ENCODE peak calls at places on chromosomes 3 and 15, in five cellular contexts. V is Peyer's patch, D is psoas muscle, I is esophagus muscularis mucosa, U is astrocyte. H is an unnamed sample.

GRCh38 chr3:99892332-99892731 is 74.7 kb downstream of the CMSS1 start:
- DNase-seq in V (no peak), U (no peak), D (no peak), I (no peak), H (no peak)

GRCh38 chr3:37668431-37668830 is 193.2 kb upstream of the CTDSPL start:
- DNase-seq in U (no peak), D (no peak), I (peak; percentile 89), V (no peak), H (no peak)

GRCh38 chr15:33009026-33009425 is 185.5 kb downstream of the FMN1 start:
- DNase-seq in U (no peak), I (no peak), V (no peak), D (no peak), H (no peak)

GRCh38 chr3:185519021-185519420 is 20.2 kb upstream of the TMEM41A start:
- DNase-seq in D (no peak), U (no peak), V (no peak), I (no peak), H (no peak)

GRCh38 chr3:13296662-13297061 is 123.5 kb downstream of the NUP210 start:
- DNase-seq in D (no peak), U (no peak), V (peak; percentile 13), I (no peak), H (no peak)

GRCh38 chr3:179476215-179476614 is 24.9 kb upstream of the GNB4 start:
- DNase-seq in V (no peak), U (no peak), D (no peak), I (no peak), H (no peak)

GRCh38 chr15:95162069-95162468 is 930.7 kb downstream of the MCTP2 start:
- DNase-seq in U (peak; percentile 67), D (no peak), I (no peak), V (no peak), H (no peak)

GRCh38 chr15:70053006-70053702 is 44.6 kb downstream of the TLE3 start:
- DNase-seq in D (no peak), V (peak; percentile 43), U (no peak), I (no peak), H (no peak)

GRCh38 chr3:194342861-194343560 is 8.1 kb downstream of the CPN2 start:
- DNase-seq in D (no peak), I (no peak), V (no peak), U (no peak), H (no peak)

GRCh38 chr3:69671082-69671952 is 67.9 kb upstream of the MITF start:
- DNase-seq in U (no peak), V (no peak), D (no peak), I (no peak), H (no peak)

GRCh38 chr3:52519445-52520140 is 14.1 kb downstream of the NT5DC2 start:
- DNase-seq in U (no peak), I (no peak), D (no peak), V (no peak), H (no peak)

GRCh38 chr15:69422336-69422895 is 8.3 kb downstream of the KIF23 start:
- DNase-seq in D (no peak), V (no peak), U (peak; percentile 56), I (no peak), H (no peak)

GRCh38 chr3:5002174-5002870 is 23.1 kb downstream of the BHLHE40 start:
- DNase-seq in V (no peak), D (no peak), U (no peak), I (no peak), H (peak; percentile 48)

GRCh38 chr3:109902549-109902948 is 565.2 kb upstream of the DPPA4 start:
- DNase-seq in U (no peak), D (no peak), V (no peak), I (no peak), H (no peak)
- H3K9me3 ChIP-seq in U (no peaks in the 10 kb centered on the region), D (no peaks in the 10 kb centered on the region), V (peaks cover 7% of the 10 kb centered on the region), I (no peaks in the 10 kb centered on the region), H (no peaks in the 10 kb centered on the region)

GRCh38 chr3:184017672-184018423 is at the start of gene ABCC5:
- DNase-seq in U (peak; percentile 81), D (peak; percentile 94), I (peak; percentile 97), V (peak; percentile 91), H (peak; percentile 79)

GRCh38 chr3:184016820-184017671 is 638 bp downstream of the ABCC5 start:
- DNase-seq in D (peak; percentile 73), I (no peak), U (no peak), V (peak; percentile 80), H (no peak)

GRCh38 chr3:184018424-184018973 is 815 bp upstream of the ABCC5 start:
- DNase-seq in U (no peak), I (no peak), D (no peak), V (no peak), H (no peak)

GRCh38 chr3:184016169-184016570 is 1.5 kb downstream of the ABCC5 start:
- DNase-seq in D (no peak), I (no peak), U (no peak), V (no peak), H (no peak)

GRCh38 chr3:184015381-184016019 is 2.2 kb downstream of the ABCC5 start:
- DNase-seq in U (no peak), D (peak; percentile 37), V (no peak), I (no peak), H (no peak)
- H3K4me3 ChIP-seq in U (no peak overlapping the region), D (peak overlapping the region; percentile 96), V (no peak overlapping the region), I (no peak overlapping the region), H (no peak overlapping the region)

GRCh38 chr15:65690778-65691177 is 69.0 kb downstream of the SLC24A1 start:
- DNase-seq in U (no peak), V (no peak), D (no peak), I (no peak), H (no peak)

GRCh38 chr15:65688462-65688861 is 66.7 kb downstream of the SLC24A1 start:
- DNase-seq in D (no peak), I (no peak), V (no peak), U (no peak), H (no peak)

GRCh38 chr15:65695073-65695472 is 73.3 kb downstream of the SLC24A1 start:
- DNase-seq in U (no peak), V (no peak), D (no peak), I (no peak), H (no peak)

GRCh38 chr15:65690173-65690572 is 68.4 kb downstream of the SLC24A1 start:
- DNase-seq in V (no peak), U (no peak), D (no peak), I (no peak), H (no peak)
- H3K27me3 ChIP-seq in V (no peaks in the 10 kb centered on the region), U (no peaks in the 10 kb centered on the region), D (no peaks in the 10 kb centered on the region), I (no peaks in the 10 kb centered on the region), H (no peaks in the 10 kb centered on the region)

DNA sequence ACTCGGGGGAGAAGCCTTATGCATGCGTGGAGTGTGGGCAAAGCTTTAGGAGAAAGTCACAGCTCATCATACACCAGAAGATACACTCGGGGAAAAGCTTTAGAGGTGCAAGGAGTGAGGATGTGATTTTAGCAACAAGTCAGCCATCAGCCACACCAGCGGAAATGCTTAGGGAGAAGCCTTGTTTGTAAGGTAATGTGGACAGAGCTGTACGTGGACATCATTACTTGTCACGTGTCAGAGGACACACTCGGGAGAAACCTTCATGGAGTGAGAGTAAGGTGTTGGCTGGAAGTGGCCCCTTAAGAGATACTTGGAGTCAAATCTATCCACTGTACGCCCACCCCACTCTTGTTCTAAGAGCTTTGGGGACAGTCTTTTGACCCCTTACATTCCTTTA is 28.7 kb downstream of the ZNF589 start:
- DNase-seq in D (no peak), V (no peak), U (no peak), I (no peak), H (no peak)
- H3K9me3 ChIP-seq in D (no peaks in the 10 kb centered on the region), V (no peaks in the 10 kb centered on the region), U (no peaks in the 10 kb centered on the region), I (no peaks in the 10 kb centered on the region), H (no peaks in the 10 kb centered on the region)

GRCh38 chr3:21542656-21543379 is 208.2 kb downstream of the ZNF385D start:
- DNase-seq in D (no peak), I (no peak), V (no peak), U (no peak), H (no peak)

GRCh38 chr3:21544076-21544462 is 206.9 kb downstream of the ZNF385D start:
- DNase-seq in U (no peak), V (no peak), I (no peak), D (no peak), H (no peak)

GRCh38 chr3:21540265-21540664 is 210.7 kb downstream of the ZNF385D start:
- DNase-seq in D (no peak), U (no peak), V (no peak), I (no peak), H (no peak)

GRCh38 chr3:21543380-21544075 is 207.5 kb downstream of the ZNF385D start:
- DNase-seq in V (no peak), D (no peak), U (no peak), I (no peak), H (no peak)
- H3K4me3 ChIP-seq in V (no peak overlapping the region), D (no peak overlapping the region), U (no peak overlapping the region), I (no peak overlapping the region), H (no peak overlapping the region)

DNA sequence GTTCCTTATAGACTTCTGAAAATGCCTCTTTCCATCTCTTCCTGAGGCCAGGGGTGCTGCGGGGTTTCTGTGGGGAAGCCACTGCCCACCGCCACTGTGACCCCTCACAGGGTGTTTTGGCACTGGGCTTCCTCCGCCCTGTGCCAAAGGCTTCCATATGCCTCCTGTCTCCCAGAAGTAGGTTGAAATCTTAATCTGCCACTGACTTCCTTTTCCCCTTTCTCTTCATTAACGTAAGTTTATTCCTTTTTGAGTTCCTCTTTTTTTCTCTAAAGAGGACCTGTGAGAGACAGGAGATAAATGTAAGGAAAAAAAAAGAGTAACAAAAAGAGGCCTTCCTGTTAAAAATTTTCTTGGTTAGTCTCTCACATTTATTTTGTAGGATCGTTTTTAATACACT is 220.5 kb downstream of the CTNNB1 start:
- DNase-seq in I (no peak), U (no peak), V (no peak), D (no peak), H (no peak)
- H3K27me3 ChIP-seq in I (no peaks in the 10 kb centered on the region), U (peaks cover 7% of the 10 kb centered on the region), V (no peaks in the 10 kb centered on the region), D (no peaks in the 10 kb centered on the region), H (no peaks in the 10 kb centered on the region)

H was measured in CD4-positive, alpha-beta memory T cell.